ENCODE peak calls at places on chromosomes 11 and 22, in nine cellular contexts. One of them, this sample, is unnamed.

GRCh38 chr11:86940122-86940777 is 14.9 kb downstream of the FZD4 start:
- DNase-seq in NCI-H1092 treated with DMSO at 0.1 percent for 48 hours: no peak
- DNase-seq in BJ: no peak
- DNase-seq in HS-5: no peak
- DNase-seq in KBM-7: no peak
- DNase-seq in activated CD4-positive, alpha-beta T cell treated with anti-CD3 and anti-CD28 coated beads for 24 hours: no peak
- DNase-seq in stimulated activated CD4-positive, alpha-beta T cell treated with anti-CD3 and anti-CD28 coated beads, Interleukin-4, amount 100 ng/mL, for 4 hours: no peak
- DNase-seq in COR-L47: no peak
- DNase-seq in RPMI8226: no peak
- DNase-seq in this sample: peak; percentile 44

GRCh38 chr22:27075028-27075678 is 417.8 kb downstream of the MIAT start:
- DNase-seq in BJ: no peak
- DNase-seq in RPMI8226: peak; percentile 8
- DNase-seq in activated CD4-positive, alpha-beta T cell treated with anti-CD3 and anti-CD28 coated beads for 24 hours: no peak
- DNase-seq in KBM-7: no peak
- DNase-seq in HS-5: no peak
- DNase-seq in NCI-H1092 treated with DMSO at 0.1 percent for 48 hours: no peak
- DNase-seq in COR-L47: no peak
- DNase-seq in stimulated activated CD4-positive, alpha-beta T cell treated with anti-CD3 and anti-CD28 coated beads, Interleukin-4, amount 100 ng/mL, for 4 hours: no peak
- DNase-seq in this sample: no peak

GRCh38 chr11:12266943-12267342 is 110.4 kb upstream of the PARVA start:
- DNase-seq in stimulated activated CD4-positive, alpha-beta T cell treated with anti-CD3 and anti-CD28 coated beads, Interleukin-4, amount 100 ng/mL, for 4 hours: no peak
- DNase-seq in HS-5: no peak
- DNase-seq in activated CD4-positive, alpha-beta T cell treated with anti-CD3 and anti-CD28 coated beads for 24 hours: no peak
- DNase-seq in COR-L47: no peak
- DNase-seq in KBM-7: no peak
- DNase-seq in NCI-H1092 treated with DMSO at 0.1 percent for 48 hours: no peak
- DNase-seq in RPMI8226: peak; percentile 25
- DNase-seq in BJ: no peak
- DNase-seq in this sample: no peak

GRCh38 chr22:38088723-38089473 is 4.9 kb upstream of the SLC16A8 start:
- DNase-seq in activated CD4-positive, alpha-beta T cell treated with anti-CD3 and anti-CD28 coated beads for 24 hours: no peak
- DNase-seq in NCI-H1092 treated with DMSO at 0.1 percent for 48 hours: no peak
- DNase-seq in KBM-7: no peak
- DNase-seq in stimulated activated CD4-positive, alpha-beta T cell treated with anti-CD3 and anti-CD28 coated beads, Interleukin-4, amount 100 ng/mL, for 4 hours: no peak
- DNase-seq in COR-L47: no peak
- DNase-seq in RPMI8226: no peak
- DNase-seq in BJ: no peak
- DNase-seq in HS-5: no peak
- DNase-seq in this sample: no peak

GRCh38 chr11:46918087-46918751 is at the start of gene LRP4:
- DNase-seq in BJ: no peak
- DNase-seq in stimulated activated CD4-positive, alpha-beta T cell treated with anti-CD3 and anti-CD28 coated beads, Interleukin-4, amount 100 ng/mL, for 4 hours: peak; percentile 21
- DNase-seq in activated CD4-positive, alpha-beta T cell treated with anti-CD3 and anti-CD28 coated beads for 24 hours: peak; percentile 26
- DNase-seq in RPMI8226: peak; percentile 37
- DNase-seq in HS-5: no peak
- DNase-seq in KBM-7: no peak
- DNase-seq in COR-L47: peak; percentile 9
- DNase-seq in NCI-H1092 treated with DMSO at 0.1 percent for 48 hours: no peak
- DNase-seq in this sample: no peak

GRCh38 chr11:61985863-61986262 is 18.4 kb upstream of the FTH1 start:
- DNase-seq in HS-5: no peak
- DNase-seq in COR-L47: no peak
- DNase-seq in KBM-7: no peak
- DNase-seq in activated CD4-positive, alpha-beta T cell treated with anti-CD3 and anti-CD28 coated beads for 24 hours: no peak
- DNase-seq in stimulated activated CD4-positive, alpha-beta T cell treated with anti-CD3 and anti-CD28 coated beads, Interleukin-4, amount 100 ng/mL, for 4 hours: no peak
- DNase-seq in NCI-H1092 treated with DMSO at 0.1 percent for 48 hours: no peak
- DNase-seq in BJ: no peak
- DNase-seq in RPMI8226: no peak
- DNase-seq in this sample: no peak

GRCh38 chr11:108235192-108235591 is 12.3 kb downstream of the ATM start:
- DNase-seq in HS-5: no peak
- DNase-seq in NCI-H1092 treated with DMSO at 0.1 percent for 48 hours: no peak
- DNase-seq in COR-L47: no peak
- DNase-seq in KBM-7: no peak
- DNase-seq in stimulated activated CD4-positive, alpha-beta T cell treated with anti-CD3 and anti-CD28 coated beads, Interleukin-4, amount 100 ng/mL, for 4 hours: no peak
- DNase-seq in activated CD4-positive, alpha-beta T cell treated with anti-CD3 and anti-CD28 coated beads for 24 hours: no peak
- DNase-seq in RPMI8226: no peak
- DNase-seq in BJ: no peak
- DNase-seq in this sample: no peak

GRCh38 chr11:117045196-117045595 is 53.0 kb downstream of the SIK3 start:
- DNase-seq in stimulated activated CD4-positive, alpha-beta T cell treated with anti-CD3 and anti-CD28 coated beads, Interleukin-4, amount 100 ng/mL, for 4 hours: no peak
- DNase-seq in HS-5: no peak
- DNase-seq in KBM-7: no peak
- DNase-seq in activated CD4-positive, alpha-beta T cell treated with anti-CD3 and anti-CD28 coated beads for 24 hours: no peak
- DNase-seq in BJ: peak; percentile 26
- DNase-seq in COR-L47: no peak
- DNase-seq in NCI-H1092 treated with DMSO at 0.1 percent for 48 hours: no peak
- DNase-seq in RPMI8226: no peak
- DNase-seq in this sample: no peak

GRCh38 chr11:65160643-65161042 is 9.4 kb upstream of the SPDYC start:
- DNase-seq in COR-L47: no peak
- DNase-seq in activated CD4-positive, alpha-beta T cell treated with anti-CD3 and anti-CD28 coated beads for 24 hours: no peak
- DNase-seq in stimulated activated CD4-positive, alpha-beta T cell treated with anti-CD3 and anti-CD28 coated beads, Interleukin-4, amount 100 ng/mL, for 4 hours: no peak
- DNase-seq in NCI-H1092 treated with DMSO at 0.1 percent for 48 hours: no peak
- DNase-seq in BJ: no peak
- DNase-seq in HS-5: no peak
- DNase-seq in KBM-7: no peak
- DNase-seq in RPMI8226: no peak
- DNase-seq in this sample: no peak

GRCh38 chr11:77379917-77380316 is 78.4 kb upstream of the GDPD4 start:
- DNase-seq in BJ: no peak
- DNase-seq in stimulated activated CD4-positive, alpha-beta T cell treated with anti-CD3 and anti-CD28 coated beads, Interleukin-4, amount 100 ng/mL, for 4 hours: no peak
- DNase-seq in RPMI8226: no peak
- DNase-seq in NCI-H1092 treated with DMSO at 0.1 percent for 48 hours: no peak
- DNase-seq in COR-L47: no peak
- DNase-seq in HS-5: no peak
- DNase-seq in KBM-7: no peak
- DNase-seq in activated CD4-positive, alpha-beta T cell treated with anti-CD3 and anti-CD28 coated beads for 24 hours: no peak
- DNase-seq in this sample: no peak

GRCh38 chr11:66981976-66982578 is 7.0 kb downstream of the C11orf86 start:
- DNase-seq in KBM-7: peak; percentile 91
- DNase-seq in stimulated activated CD4-positive, alpha-beta T cell treated with anti-CD3 and anti-CD28 coated beads, Interleukin-4, amount 100 ng/mL, for 4 hours: no peak
- DNase-seq in HS-5: peak; percentile 88
- DNase-seq in BJ: peak; percentile 66
- DNase-seq in activated CD4-positive, alpha-beta T cell treated with anti-CD3 and anti-CD28 coated beads for 24 hours: peak; percentile 17
- DNase-seq in RPMI8226: peak; percentile 97
- DNase-seq in NCI-H1092 treated with DMSO at 0.1 percent for 48 hours: peak; percentile 89
- DNase-seq in COR-L47: peak; percentile 93
- DNase-seq in this sample: no peak

GRCh38 chr11:122173587-122173986 is 57.6 kb upstream of the BLID start:
- DNase-seq in stimulated activated CD4-positive, alpha-beta T cell treated with anti-CD3 and anti-CD28 coated beads, Interleukin-4, amount 100 ng/mL, for 4 hours: no peak
- DNase-seq in COR-L47: no peak
- DNase-seq in HS-5: no peak
- DNase-seq in BJ: no peak
- DNase-seq in KBM-7: no peak
- DNase-seq in RPMI8226: no peak
- DNase-seq in NCI-H1092 treated with DMSO at 0.1 percent for 48 hours: no peak
- DNase-seq in activated CD4-positive, alpha-beta T cell treated with anti-CD3 and anti-CD28 coated beads for 24 hours: no peak
- DNase-seq in this sample: no peak

GRCh38 chr11:21567628-21568290 is 625.1 kb upstream of the ANO5 start:
- DNase-seq in KBM-7: no peak
- DNase-seq in BJ: no peak
- DNase-seq in COR-L47: no peak
- DNase-seq in HS-5: no peak
- DNase-seq in NCI-H1092 treated with DMSO at 0.1 percent for 48 hours: no peak
- DNase-seq in RPMI8226: no peak
- DNase-seq in activated CD4-positive, alpha-beta T cell treated with anti-CD3 and anti-CD28 coated beads for 24 hours: no peak
- DNase-seq in stimulated activated CD4-positive, alpha-beta T cell treated with anti-CD3 and anti-CD28 coated beads, Interleukin-4, amount 100 ng/mL, for 4 hours: no peak
- DNase-seq in this sample: no peak

GRCh38 chr11:62057069-62057468 is 66.7 kb upstream of the INCENP start:
- DNase-seq in activated CD4-positive, alpha-beta T cell treated with anti-CD3 and anti-CD28 coated beads for 24 hours: no peak
- DNase-seq in COR-L47: no peak
- DNase-seq in BJ: no peak
- DNase-seq in RPMI8226: no peak
- DNase-seq in NCI-H1092 treated with DMSO at 0.1 percent for 48 hours: no peak
- DNase-seq in HS-5: no peak
- DNase-seq in stimulated activated CD4-positive, alpha-beta T cell treated with anti-CD3 and anti-CD28 coated beads, Interleukin-4, amount 100 ng/mL, for 4 hours: no peak
- DNase-seq in KBM-7: no peak
- DNase-seq in this sample: no peak

GRCh38 chr22:49462291-49462690 is 365.4 kb downstream of the BRD1 start:
- DNase-seq in activated CD4-positive, alpha-beta T cell treated with anti-CD3 and anti-CD28 coated beads for 24 hours: no peak
- DNase-seq in HS-5: no peak
- DNase-seq in BJ: no peak
- DNase-seq in NCI-H1092 treated with DMSO at 0.1 percent for 48 hours: no peak
- DNase-seq in KBM-7: no peak
- DNase-seq in RPMI8226: no peak
- DNase-seq in stimulated activated CD4-positive, alpha-beta T cell treated with anti-CD3 and anti-CD28 coated beads, Interleukin-4, amount 100 ng/mL, for 4 hours: no peak
- DNase-seq in COR-L47: no peak
- DNase-seq in this sample: no peak

GRCh38 chr11:103210543-103210942 is 101.3 kb downstream of the DYNC2H1 start:
- DNase-seq in COR-L47: no peak
- DNase-seq in HS-5: no peak
- DNase-seq in stimulated activated CD4-positive, alpha-beta T cell treated with anti-CD3 and anti-CD28 coated beads, Interleukin-4, amount 100 ng/mL, for 4 hours: no peak
- DNase-seq in RPMI8226: no peak
- DNase-seq in KBM-7: no peak
- DNase-seq in NCI-H1092 treated with DMSO at 0.1 percent for 48 hours: no peak
- DNase-seq in activated CD4-positive, alpha-beta T cell treated with anti-CD3 and anti-CD28 coated beads for 24 hours: no peak
- DNase-seq in BJ: no peak
- DNase-seq in this sample: no peak

GRCh38 chr11:125433454-125434121 is 62.5 kb downstream of the FEZ1 start:
- DNase-seq in RPMI8226: peak; percentile 56
- DNase-seq in HS-5: no peak
- DNase-seq in BJ: no peak
- DNase-seq in NCI-H1092 treated with DMSO at 0.1 percent for 48 hours: peak; percentile 63
- DNase-seq in KBM-7: peak; percentile 68
- DNase-seq in activated CD4-positive, alpha-beta T cell treated with anti-CD3 and anti-CD28 coated beads for 24 hours: no peak
- DNase-seq in stimulated activated CD4-positive, alpha-beta T cell treated with anti-CD3 and anti-CD28 coated beads, Interleukin-4, amount 100 ng/mL, for 4 hours: no peak
- DNase-seq in COR-L47: peak; percentile 41
- DNase-seq in this sample: no peak

GRCh38 chr11:4830909-4831308 is 9.8 kb downstream of the OR51F2 start:
- DNase-seq in activated CD4-positive, alpha-beta T cell treated with anti-CD3 and anti-CD28 coated beads for 24 hours: no peak
- DNase-seq in NCI-H1092 treated with DMSO at 0.1 percent for 48 hours: no peak
- DNase-seq in HS-5: no peak
- DNase-seq in stimulated activated CD4-positive, alpha-beta T cell treated with anti-CD3 and anti-CD28 coated beads, Interleukin-4, amount 100 ng/mL, for 4 hours: no peak
- DNase-seq in KBM-7: no peak
- DNase-seq in COR-L47: no peak
- DNase-seq in BJ: no peak
- DNase-seq in RPMI8226: no peak
- DNase-seq in this sample: no peak

GRCh38 chr11:48170840-48171233 is 45.8 kb upstream of the OR4B1 start:
- DNase-seq in RPMI8226: peak; percentile 13
- DNase-seq in BJ: no peak
- DNase-seq in COR-L47: no peak
- DNase-seq in HS-5: no peak
- DNase-seq in KBM-7: peak; percentile 50
- DNase-seq in stimulated activated CD4-positive, alpha-beta T cell treated with anti-CD3 and anti-CD28 coated beads, Interleukin-4, amount 100 ng/mL, for 4 hours: no peak
- DNase-seq in NCI-H1092 treated with DMSO at 0.1 percent for 48 hours: no peak
- DNase-seq in activated CD4-positive, alpha-beta T cell treated with anti-CD3 and anti-CD28 coated beads for 24 hours: no peak
- DNase-seq in this sample: no peak

GRCh38 chr11:36095716-36096115 is 151.9 kb downstream of the LDLRAD3 start:
- DNase-seq in activated CD4-positive, alpha-beta T cell treated with anti-CD3 and anti-CD28 coated beads for 24 hours: no peak
- DNase-seq in NCI-H1092 treated with DMSO at 0.1 percent for 48 hours: no peak
- DNase-seq in RPMI8226: no peak
- DNase-seq in COR-L47: no peak
- DNase-seq in BJ: no peak
- DNase-seq in HS-5: no peak
- DNase-seq in KBM-7: no peak
- DNase-seq in stimulated activated CD4-positive, alpha-beta T cell treated with anti-CD3 and anti-CD28 coated beads, Interleukin-4, amount 100 ng/mL, for 4 hours: no peak
- DNase-seq in this sample: no peak

GRCh38 chr11:130848361-130849214 is 67.7 kb downstream of the SNX19 start:
- DNase-seq in KBM-7: no peak
- DNase-seq in activated CD4-positive, alpha-beta T cell treated with anti-CD3 and anti-CD28 coated beads for 24 hours: no peak
- DNase-seq in BJ: no peak
- DNase-seq in RPMI8226: no peak
- DNase-seq in COR-L47: no peak
- DNase-seq in HS-5: no peak
- DNase-seq in stimulated activated CD4-positive, alpha-beta T cell treated with anti-CD3 and anti-CD28 coated beads, Interleukin-4, amount 100 ng/mL, for 4 hours: no peak
- DNase-seq in NCI-H1092 treated with DMSO at 0.1 percent for 48 hours: no peak
- DNase-seq in this sample: no peak

GRCh38 chr22:30302810-30303138 is 13.5 kb upstream of the CASTOR1 start:
- DNase-seq in stimulated activated CD4-positive, alpha-beta T cell treated with anti-CD3 and anti-CD28 coated beads, Interleukin-4, amount 100 ng/mL, for 4 hours: no peak
- DNase-seq in HS-5: no peak
- DNase-seq in RPMI8226: no peak
- DNase-seq in NCI-H1092 treated with DMSO at 0.1 percent for 48 hours: no peak
- DNase-seq in BJ: no peak
- DNase-seq in KBM-7: no peak
- DNase-seq in activated CD4-positive, alpha-beta T cell treated with anti-CD3 and anti-CD28 coated beads for 24 hours: no peak
- DNase-seq in COR-L47: no peak
- DNase-seq in this sample: no peak

GRCh38 chr11:67472882-67473281 is 3.8 kb upstream of the TMEM134 start:
- DNase-seq in RPMI8226: no peak
- DNase-seq in COR-L47: no peak
- DNase-seq in stimulated activated CD4-positive, alpha-beta T cell treated with anti-CD3 and anti-CD28 coated beads, Interleukin-4, amount 100 ng/mL, for 4 hours: no peak
- DNase-seq in HS-5: no peak
- DNase-seq in NCI-H1092 treated with DMSO at 0.1 percent for 48 hours: no peak
- DNase-seq in BJ: no peak
- DNase-seq in KBM-7: no peak
- DNase-seq in activated CD4-positive, alpha-beta T cell treated with anti-CD3 and anti-CD28 coated beads for 24 hours: no peak
- DNase-seq in this sample: no peak

GRCh38 chr22:20725987-20726558 is 47.8 kb upstream of the SERPIND1 start:
- DNase-seq in COR-L47: no peak
- DNase-seq in BJ: peak; percentile 3
- DNase-seq in stimulated activated CD4-positive, alpha-beta T cell treated with anti-CD3 and anti-CD28 coated beads, Interleukin-4, amount 100 ng/mL, for 4 hours: no peak
- DNase-seq in RPMI8226: no peak
- DNase-seq in NCI-H1092 treated with DMSO at 0.1 percent for 48 hours: no peak
- DNase-seq in HS-5: no peak
- DNase-seq in activated CD4-positive, alpha-beta T cell treated with anti-CD3 and anti-CD28 coated beads for 24 hours: no peak
- DNase-seq in KBM-7: no peak
- DNase-seq in this sample: peak; percentile 65

This sample was measured in upper lobe of left lung.